ENCODE peak calls at places on chromosome 14, in five cellular contexts. R is A549, F is SK-N-SH, C is esophagus muscularis mucosa, Y is suprapubic skin. I is an unnamed sample.
A peak's percentile ranks its signal among the peaks of the same experiment; 100 is the strongest.

GRCh38 chr14:102949062-102949800 is 26.8 kb downstream of the AMN start:
- DNase-seq in R (no peak), F (no peak), C (no peak), Y (no peak), I (no peak)

GRCh38 chr14:91889477-91890211 is 22.3 kb upstream of the TC2N start:
- DNase-seq in R (no peak), F (no peak), C (no peak), Y (peak; percentile 76), I (peak; percentile 63)

GRCh38 chr14:23124337-23124954 is 5.4 kb upstream of the CEBPE start:
- DNase-seq in R (no peak), F (no peak), C (no peak), Y (no peak), I (no peak)

GRCh38 chr14:101071493-101071891 is 168.0 kb upstream of the RTL1 start:
- DNase-seq in R (no peak), F (peak; percentile 33), C (peak; percentile 89), Y (no peak), I (peak; percentile 31)

GRCh38 chr14:99786423-99787051 is 6.7 kb upstream of the EML1 start:
- DNase-seq in R (no peak), F (no peak), C (no peak), Y (peak; percentile 63), I (no peak)

GRCh38 chr14:93893550-93894329 is 33.4 kb upstream of the FAM181A start:
- DNase-seq in R (no peak), F (peak; percentile 62), C (no peak), Y (no peak), I (no peak)

GRCh38 chr14:51261151-51261550 is 21.1 kb downstream of the TMX1 start:
- DNase-seq in R (no peak), F (no peak), C (no peak), Y (no peak), I (no peak)

GRCh38 chr14:54704768-54705167 is 137.8 kb downstream of the SAMD4A start:
- DNase-seq in R (no peak), F (no peak), C (no peak), Y (no peak), I (no peak)

GRCh38 chr14:89959853-89960493 is 4.2 kb downstream of the TDP1 start:
- DNase-seq in R (no peak), F (no peak), C (no peak), Y (no peak), I (no peak)

GRCh38 chr14:102509744-102510615 is at the start of gene ANKRD9:
- DNase-seq in R (peak; percentile 92), F (peak; percentile 99), C (peak; percentile 99), Y (peak; percentile 96), I (peak; percentile 96)

GRCh38 chr14:77238996-77239395 is 32.0 kb downstream of the NGB start:
- DNase-seq in R (no peak), F (no peak), C (no peak), Y (no peak), I (no peak)

GRCh38 chr14:25132734-25133422 is 82.9 kb upstream of the STXBP6 start:
- DNase-seq in R (peak; percentile 44), F (peak; percentile 61), C (no peak), Y (peak; percentile 81), I (peak; percentile 32)

GRCh38 chr14:106491851-106492250 is 965.5 kb downstream of the TMEM121 start:
- DNase-seq in R (no peak), F (no peak), C (peak; percentile 31), Y (no peak), I (no peak)

GRCh38 chr14:76717508-76717907 is 43.8 kb upstream of the VASH1 start:
- DNase-seq in R (no peak), F (no peak), C (peak; percentile 89), Y (no peak), I (no peak)

GRCh38 chr14:65433157-65433556 is 20.6 kb downstream of the FUT8 start:
- DNase-seq in R (no peak), F (no peak), C (no peak), Y (no peak), I (no peak)

GRCh38 chr14:93717222-93717967 is 70.9 kb downstream of the PRIMA1 start:
- DNase-seq in R (no peak), F (peak; percentile 22), C (peak; percentile 91), Y (peak; percentile 72), I (no peak)

GRCh38 chr14:70808023-70808401 is 1.3 kb downstream of the MAP3K9 start:
- DNase-seq in R (peak; percentile 68), F (peak; percentile 54), C (no peak), Y (no peak), I (no peak)

GRCh38 chr14:55746533-55746932 is 166.5 kb downstream of the KTN1 start:
- DNase-seq in R (no peak), F (no peak), C (no peak), Y (no peak), I (no peak)

GRCh38 chr14:56195727-56196126 is 77.5 kb downstream of the PELI2 start:
- DNase-seq in R (no peak), F (no peak), C (no peak), Y (no peak), I (no peak)

GRCh38 chr14:100193417-100194357 is 34.2 kb upstream of the DEGS2 start:
- DNase-seq in R (no peak), F (peak; percentile 39), C (no peak), Y (no peak), I (no peak)

GRCh38 chr14:56172571-56172971 is 54.4 kb downstream of the PELI2 start:
- DNase-seq in R (no peak), F (no peak), C (no peak), Y (no peak), I (no peak)

GRCh38 chr14:24303988-24304387 is 3.8 kb downstream of the CIDEB start:
- DNase-seq in R (no peak), F (no peak), C (no peak), Y (no peak), I (no peak)

GRCh38 chr14:77830692-77831091 is 30.8 kb downstream of the ADCK1 start:
- DNase-seq in R (no peak), F (no peak), C (no peak), Y (no peak), I (no peak)

GRCh38 chr14:101082036-101082435 is 178.5 kb upstream of the RTL1 start:
- DNase-seq in R (no peak), F (no peak), C (peak; percentile 91), Y (peak; percentile 31), I (no peak)

GRCh38 chr14:104114421-104115130 is 23.8 kb upstream of the KIF26A start:
- DNase-seq in R (no peak), F (peak; percentile 36), C (no peak), Y (peak; percentile 76), I (peak; percentile 7)

GRCh38 chr14:104116544-104117340 is 21.6 kb upstream of the KIF26A start:
- DNase-seq in R (no peak), F (no peak), C (no peak), Y (peak; percentile 75), I (peak; percentile 18)

GRCh38 chr14:104117341-104118005 is 20.9 kb upstream of the KIF26A start:
- DNase-seq in R (no peak), F (peak; percentile 15), C (no peak), Y (peak; percentile 74), I (peak; percentile 7)

GRCh38 chr14:104115131-104115600 is 23.2 kb upstream of the KIF26A start:
- DNase-seq in R (no peak), F (no peak), C (no peak), Y (peak; percentile 45), I (no peak)

DNA sequence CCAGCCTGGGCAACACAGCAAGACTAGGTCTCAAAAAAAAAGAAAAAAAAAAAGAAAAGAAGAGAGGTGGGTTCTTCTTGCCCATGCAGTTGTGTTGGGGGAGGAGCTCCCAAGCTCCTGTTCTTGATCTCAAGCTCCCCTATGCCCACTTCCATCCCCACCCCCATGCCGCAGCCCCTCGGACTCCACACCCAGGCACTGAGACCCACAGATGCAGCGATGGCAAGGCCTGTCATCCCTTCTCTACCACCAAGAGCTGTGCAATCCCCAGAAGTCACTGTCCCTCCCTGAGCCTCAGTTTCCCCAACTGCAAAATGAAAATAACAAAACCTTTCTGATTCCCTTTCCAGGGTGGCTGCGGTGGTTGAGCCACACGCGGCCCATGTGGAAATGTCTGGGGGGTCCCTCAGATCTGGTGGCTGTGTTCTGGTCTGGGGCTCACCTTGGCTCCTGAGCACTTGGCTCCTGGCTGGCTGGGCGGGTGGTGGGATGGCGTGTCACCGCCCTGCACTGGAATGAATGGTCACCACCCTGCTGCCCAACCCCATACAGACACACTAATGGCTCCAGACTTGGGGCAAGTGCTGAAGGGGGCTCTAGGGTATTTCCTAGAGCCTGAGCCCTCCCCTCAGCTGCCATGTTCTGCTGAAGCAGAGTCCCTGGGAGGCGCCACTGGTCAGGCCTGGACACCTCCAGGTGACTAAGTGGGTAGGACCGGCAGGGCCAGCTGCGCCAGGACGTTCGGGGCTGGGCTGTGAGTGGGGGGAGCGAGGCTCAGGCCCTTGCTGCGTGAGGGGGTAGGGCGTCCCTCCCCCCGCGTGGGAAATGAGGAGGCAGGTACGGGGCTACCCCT is 22.5 kb upstream of the KIF26A start:
- DNase-seq in R (no peak), F (peak; percentile 27), C (no peak), Y (peak; percentile 79), I (peak; percentile 15)
- H3K27ac ChIP-seq in R (peak overlapping the region; percentile 72), F (no peak overlapping the region), C (no peak overlapping the region), Y (peak overlapping the region; percentile 95), I (no peak overlapping the region)

DNA sequence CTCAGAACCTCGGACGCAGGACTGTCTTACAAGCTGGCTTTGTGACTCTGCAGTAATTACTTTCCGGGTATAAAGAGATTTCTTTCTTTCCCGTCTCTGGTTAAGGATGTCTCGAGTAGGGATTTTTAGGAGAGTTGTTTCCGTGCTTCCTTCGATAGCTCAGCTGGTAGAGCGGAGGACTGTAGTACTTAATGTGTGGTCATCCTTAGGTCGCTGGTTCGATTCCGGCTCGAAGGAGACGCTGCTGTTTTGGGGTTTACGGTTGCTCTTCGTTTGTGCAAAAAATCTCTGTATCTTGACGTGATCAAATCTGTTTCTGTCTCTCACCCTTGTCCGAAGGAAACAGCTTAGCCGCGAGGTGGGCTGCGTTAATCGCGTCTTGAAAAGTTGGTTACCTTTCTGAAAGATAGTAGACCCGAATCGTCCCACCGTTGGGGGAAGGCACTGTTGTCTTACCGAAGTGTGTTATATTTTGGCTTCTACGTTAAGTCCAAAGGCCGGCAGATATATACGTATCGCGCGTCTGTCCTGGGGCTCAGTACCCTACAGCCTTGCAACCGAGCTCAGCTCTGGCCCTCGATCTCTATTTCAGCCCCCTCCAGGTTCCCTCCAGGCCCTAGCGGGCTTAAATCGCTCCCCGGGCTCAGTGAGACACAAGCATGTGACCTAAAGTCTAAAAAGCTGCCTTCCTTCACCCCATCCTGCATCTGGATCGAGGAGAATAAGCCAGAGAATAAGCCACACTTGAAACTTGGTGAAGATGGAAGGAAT is 1.1 kb upstream of the RNASE4 start:
- DNase-seq in R (peak; percentile 72), F (peak; percentile 50), C (peak; percentile 94), Y (no peak), I (peak; percentile 85)
- TF ChIP-seq EP300 in R (no peak), F (peak; percentile 5), C (no peak), Y (no peak), I (peak; percentile 29)

GRCh38 chr14:53151523-53151866 is 1.6 kb downstream of the DDHD1 start:
- DNase-seq in R (no peak), F (no peak), C (no peak), Y (no peak), I (no peak)
- H3K27ac ChIP-seq in R (peak overlapping the region; percentile 94), F (no peak overlapping the region), C (peak overlapping the region; percentile 89), Y (no peak overlapping the region), I (no peak overlapping the region)

GRCh38 chr14:68686212-68686478 is 106.7 kb downstream of the ZFP36L1 start:
- DNase-seq in R (no peak), F (no peak), C (no peak), Y (no peak), I (no peak)

GRCh38 chr14:68689426-68689825 is 103.4 kb downstream of the ZFP36L1 start:
- DNase-seq in R (no peak), F (no peak), C (no peak), Y (no peak), I (no peak)

GRCh38 chr14:68686724-68687123 is 106.1 kb downstream of the ZFP36L1 start:
- DNase-seq in R (no peak), F (no peak), C (no peak), Y (peak; percentile 11), I (no peak)

GRCh38 chr14:68688872-68689371 is 103.9 kb downstream of the ZFP36L1 start:
- DNase-seq in R (no peak), F (peak; percentile 74), C (no peak), Y (peak; percentile 41), I (peak; percentile 64)

GRCh38 chr14:68687746-68688145 is 105.1 kb downstream of the ZFP36L1 start:
- DNase-seq in R (peak; percentile 82), F (no peak), C (no peak), Y (peak; percentile 7), I (no peak)
- TF ChIP-seq EP300 in R (peak; percentile 50), F (no peak), C (no peak), Y (no peak), I (no peak)